ENCODE peak calls at places on chromosomes 2 and 18, in four cellular contexts. One of them, this sample, is unnamed.

GRCh38 chr18:22277758-22278157 is 108.4 kb downstream of the GATA6 start:
- DNase-seq in choroid plexus epithelial cell: no peak
- DNase-seq in RWPE1: no peak
- DNase-seq in body of pancreas: no peak
- DNase-seq in this sample: no peak

GRCh38 chr18:77127769-77128671 is 4.6 kb downstream of the MBP start:
- DNase-seq in choroid plexus epithelial cell: peak; percentile 94
- DNase-seq in body of pancreas: peak; percentile 72
- DNase-seq in RWPE1: peak; percentile 64
- DNase-seq in this sample: peak; percentile 55

GRCh38 chr2:96923810-96924774 is 54.2 kb upstream of the SEMA4C start:
- DNase-seq in choroid plexus epithelial cell: no peak
- DNase-seq in RWPE1: no peak
- DNase-seq in body of pancreas: no peak
- DNase-seq in this sample: no peak

GRCh38 chr2:166762746-166763145 is 125.5 kb upstream of the XIRP2 start:
- DNase-seq in RWPE1: no peak
- DNase-seq in choroid plexus epithelial cell: peak; percentile 13
- DNase-seq in body of pancreas: no peak
- DNase-seq in this sample: no peak

GRCh38 chr2:175595139-175595538 is 406.9 kb downstream of the LNPK start:
- DNase-seq in choroid plexus epithelial cell: no peak
- DNase-seq in body of pancreas: no peak
- DNase-seq in RWPE1: no peak
- DNase-seq in this sample: no peak

GRCh38 chr2:58131191-58132011 is 84.8 kb downstream of the VRK2 start:
- DNase-seq in RWPE1: no peak
- DNase-seq in body of pancreas: peak; percentile 74
- DNase-seq in choroid plexus epithelial cell: peak; percentile 91
- DNase-seq in this sample: no peak

GRCh38 chr2:53463771-53464726 is 303.6 kb upstream of the CHAC2 start:
- DNase-seq in choroid plexus epithelial cell: no peak
- DNase-seq in body of pancreas: no peak
- DNase-seq in RWPE1: no peak
- DNase-seq in this sample: no peak

GRCh38 chr2:3628800-3629199 is 29.2 kb upstream of the ALLC start:
- DNase-seq in body of pancreas: no peak
- DNase-seq in RWPE1: no peak
- DNase-seq in choroid plexus epithelial cell: peak; percentile 24
- DNase-seq in this sample: no peak

GRCh38 chr2:8656160-8656641 is 25.7 kb upstream of the ID2 start:
- DNase-seq in RWPE1: no peak
- DNase-seq in choroid plexus epithelial cell: peak; percentile 55
- DNase-seq in body of pancreas: no peak
- DNase-seq in this sample: no peak

GRCh38 chr2:234966340-234966739 is 14.5 kb downstream of the SH3BP4 start:
- DNase-seq in body of pancreas: no peak
- DNase-seq in choroid plexus epithelial cell: no peak
- DNase-seq in RWPE1: no peak
- DNase-seq in this sample: no peak

GRCh38 chr2:3479430-3480320 is 39.7 kb downstream of the ADI1 start:
- DNase-seq in body of pancreas: no peak
- DNase-seq in choroid plexus epithelial cell: no peak
- DNase-seq in RWPE1: no peak
- DNase-seq in this sample: no peak

GRCh38 chr2:120730053-120730439 is 5.6 kb upstream of the GLI2 start:
- DNase-seq in body of pancreas: no peak
- DNase-seq in RWPE1: no peak
- DNase-seq in choroid plexus epithelial cell: no peak
- DNase-seq in this sample: no peak

GRCh38 chr2:2683581-2683980 is 352.5 kb upstream of the MYT1L start:
- DNase-seq in choroid plexus epithelial cell: no peak
- DNase-seq in body of pancreas: no peak
- DNase-seq in RWPE1: no peak
- DNase-seq in this sample: no peak

GRCh38 chr18:47968721-47969120 is 38.3 kb upstream of the SMAD2 start:
- DNase-seq in body of pancreas: no peak
- DNase-seq in choroid plexus epithelial cell: peak; percentile 21
- DNase-seq in RWPE1: no peak
- DNase-seq in this sample: no peak

GRCh38 chr2:15058015-15058414 is 425.5 kb downstream of the LRATD1 start:
- DNase-seq in choroid plexus epithelial cell: no peak
- DNase-seq in RWPE1: no peak
- DNase-seq in body of pancreas: no peak
- DNase-seq in this sample: no peak

GRCh38 chr2:175036582-175037018 is 31.4 kb upstream of the CHN1 start:
- DNase-seq in choroid plexus epithelial cell: peak; percentile 57
- DNase-seq in RWPE1: peak; percentile 37
- DNase-seq in body of pancreas: no peak
- DNase-seq in this sample: peak; percentile 6

GRCh38 chr2:201220102-201220570 is 37.2 kb downstream of the CASP10 start:
- DNase-seq in choroid plexus epithelial cell: no peak
- DNase-seq in body of pancreas: peak; percentile 33
- DNase-seq in RWPE1: peak; percentile 38
- DNase-seq in this sample: no peak

GRCh38 chr18:76493213-76494107 is 1.6 kb downstream of the ZNF516 start:
- DNase-seq in body of pancreas: no peak
- DNase-seq in choroid plexus epithelial cell: peak; percentile 48
- DNase-seq in RWPE1: peak; percentile 79
- DNase-seq in this sample: no peak

GRCh38 chr2:124915567-124915966 is 890.5 kb downstream of the CNTNAP5 start:
- DNase-seq in body of pancreas: no peak
- DNase-seq in choroid plexus epithelial cell: no peak
- DNase-seq in RWPE1: no peak
- DNase-seq in this sample: no peak

GRCh38 chr2:238947243-238947760 is 99.4 kb downstream of the TWIST2 start:
- DNase-seq in choroid plexus epithelial cell: no peak
- DNase-seq in body of pancreas: peak; percentile 3
- DNase-seq in RWPE1: no peak
- DNase-seq in this sample: no peak

GRCh38 chr18:76927216-76927725 is 104.9 kb downstream of the ZNF236 start:
- DNase-seq in body of pancreas: no peak
- DNase-seq in choroid plexus epithelial cell: peak; percentile 10
- DNase-seq in RWPE1: no peak
- DNase-seq in this sample: no peak